ENCODE peak calls at places on chromosomes 2 and 18, in nine cellular contexts. B is NCI-H460; Z is stimulated activated CD4-positive, alpha-beta T cell treated with anti-CD3 and anti-CD28 coated beads, Interleukin-15, amount 100 ng/mL, for 1 hour; L is B cell; J is activated T-cell treated with anti-CD3 and anti-CD28 coated beads, Interleukin-2, amount 50 U/mL, for 24 hours; M is hippocampal formation; K is SW 1271; X is NCI-H774; T is fibroblast of the conjunctiva. V is an unnamed sample.

GRCh38 chr2:162244559-162245031 is 1.4 kb upstream of the FAP start:
- DNase-seq in T (no peak), M (no peak), K (peak; percentile 83), Z (no peak), J (no peak), B (no peak), L (no peak), X (no peak), V (peak; percentile 93)

GRCh38 chr2:104868081-104868806 is 14.3 kb downstream of the POU3F3 start:
- DNase-seq in J (no peak), B (no peak), K (no peak), Z (no peak), M (no peak), L (no peak), T (no peak), X (no peak), V (no peak)

GRCh38 chr2:205730701-205731271 is 48.5 kb downstream of the NRP2 start:
- DNase-seq in T (peak; percentile 52), L (no peak), B (no peak), Z (no peak), J (no peak), M (no peak), X (no peak), K (no peak), V (peak; percentile 70)

GRCh38 chr2:64482765-64483504 is 29.0 kb downstream of the LGALSL start:
- DNase-seq in J (no peak), T (no peak), K (peak; percentile 3), X (no peak), Z (no peak), L (no peak), B (no peak), M (no peak), V (no peak)

GRCh38 chr2:201809633-201810032 is 3.3 kb downstream of the CDK15 start:
- DNase-seq in M (no peak), L (no peak), K (no peak), Z (no peak), X (no peak), B (no peak), J (no peak), T (no peak), V (no peak)

GRCh38 chr2:239106314-239106908 is 258.5 kb downstream of the TWIST2 start:
- DNase-seq in L (no peak), J (no peak), M (peak; percentile 80), X (peak; percentile 17), Z (no peak), K (peak; percentile 56), B (peak; percentile 73), T (peak; percentile 65), V (peak; percentile 75)

GRCh38 chr2:36356199-36356989 is 816 bp downstream of the CRIM1 start:
- DNase-seq in B (no peak), K (no peak), Z (peak; percentile 14), J (peak; percentile 71), M (no peak), L (no peak), T (no peak), X (no peak), V (no peak)

GRCh38 chr2:75518638-75519465 is 41.9 kb downstream of the EVA1A start:
- DNase-seq in M (no peak), B (no peak), K (no peak), Z (no peak), J (no peak), T (no peak), X (no peak), L (no peak), V (no peak)

GRCh38 chr2:45282646-45283045 is 273.4 kb upstream of the SIX2 start:
- DNase-seq in K (no peak), J (no peak), M (no peak), T (no peak), Z (no peak), B (no peak), L (no peak), X (no peak), V (no peak)

GRCh38 chr18:37564796-37565137 is 831 bp downstream of the CELF4 start:
- DNase-seq in X (no peak), K (no peak), B (peak; percentile 31), J (no peak), M (peak; percentile 60), T (no peak), Z (no peak), L (no peak), V (peak; percentile 29)

GRCh38 chr2:157900203-157900602 is 24.1 kb upstream of the ACVR1 start:
- DNase-seq in X (no peak), T (no peak), Z (no peak), M (no peak), L (no peak), J (no peak), K (no peak), B (no peak), V (no peak)

GRCh38 chr18:79203017-79203605 is 133.9 kb downstream of the ATP9B start:
- DNase-seq in B (no peak), K (no peak), J (peak; percentile 43), Z (no peak), X (no peak), M (no peak), T (no peak), L (no peak), V (no peak)

GRCh38 chr18:39485696-39486095 is 1920.1 kb upstream of the CELF4 start:
- DNase-seq in M (no peak), B (no peak), L (no peak), J (no peak), Z (no peak), K (no peak), T (no peak), X (no peak), V (no peak)

GRCh38 chr2:3759331-3759730 is 56.0 kb downstream of the DCDC2C start:
- DNase-seq in M (no peak), K (peak; percentile 9), X (no peak), T (no peak), L (no peak), J (no peak), Z (no peak), B (no peak), V (no peak)

GRCh38 chr2:54669677-54670484 is 53.6 kb upstream of the EML6 start:
- DNase-seq in Z (no peak), M (no peak), J (no peak), L (no peak), T (peak; percentile 59), X (no peak), K (no peak), B (peak; percentile 35), V (peak; percentile 81)

GRCh38 chr2:195663007-195663406 is 6.0 kb downstream of the SLC39A10 start:
- DNase-seq in X (no peak), K (no peak), J (no peak), B (no peak), L (no peak), T (no peak), Z (no peak), M (no peak), V (no peak)

GRCh38 chr18:69659142-69659651 is 258.5 kb downstream of the DOK6 start:
- DNase-seq in Z (no peak), B (no peak), J (no peak), K (no peak), L (no peak), T (no peak), X (peak; percentile 31), M (no peak), V (no peak)

GRCh38 chr2:239523944-239524310 is 123.1 kb upstream of the HDAC4 start:
- DNase-seq in L (no peak), X (no peak), Z (no peak), M (no peak), T (no peak), K (no peak), J (no peak), B (no peak), V (no peak)

GRCh38 chr2:42200534-42201227 is 31.5 kb downstream of the EML4 start:
- DNase-seq in J (no peak), Z (no peak), L (no peak), M (no peak), T (no peak), X (no peak), K (peak; percentile 15), B (no peak), V (peak; percentile 94)

GRCh38 chr2:108621087-108621559 is 86.9 kb downstream of the LIMS1 start:
- DNase-seq in B (no peak), J (peak; percentile 75), K (peak; percentile 60), L (peak; percentile 85), Z (peak; percentile 46), X (no peak), T (no peak), M (no peak), V (no peak)

V was measured in fibroblast of the aortic adventitia.